ENCODE peak calls at places on chromosomes 5 and 9, in four cellular contexts. A, O, M and J are unnamed samples. For H3K4me1, the result is how much of the 10 kb centered on the place peaks cover.

GRCh38 chr5:81782811-81783210 is 31.9 kb upstream of the SSBP2 start:
- DNase-seq in A (no peak), O (no peak), M (no peak), J (no peak)

GRCh38 chr5:126624534-126624933 is 23.8 kb downstream of the PHAX start:
- DNase-seq in A (no peak), O (no peak), M (peak), J (no peak)

GRCh38 chr5:138018844-138019243 is 14.0 kb downstream of the FAM13B start:
- DNase-seq in A (no peak), O (no peak), M (no peak), J (no peak)

GRCh38 chr9:14350766-14351165 is 36.8 kb upstream of the NFIB start:
- DNase-seq in A (no peak), O (no peak), M (no peak), J (no peak)

GRCh38 chr5:58715997-58716656 is 133.3 kb downstream of the RAB3C start:
- DNase-seq in A (no peak), O (no peak), M (no peak), J (no peak)

GRCh38 chr5:145473032-145473642 is 362.0 kb downstream of the PRELID2 start:
- DNase-seq in A (no peak), O (no peak), M (no peak), J (no peak)

GRCh38 chr9:28365020-28365640 is 791.8 kb upstream of the C9orf72 start:
- DNase-seq in A (no peak), O (no peak), M (no peak), J (peak)

GRCh38 chr5:37662362-37662761 is 177.5 kb downstream of the GDNF start:
- DNase-seq in A (no peak), O (no peak), M (no peak), J (no peak)

GRCh38 chr9:109417054-109417453 is 81.1 kb downstream of the PTPN3 start:
- DNase-seq in A (no peak), O (no peak), M (peak), J (no peak)

GRCh38 chr9:137370865-137371520 is 52.0 kb downstream of the EXD3 start:
- DNase-seq in A (no peak), O (no peak), M (no peak), J (peak)

GRCh38 chr9:101601904-101602765 is 7.4 kb upstream of the PPP3R2 start:
- DNase-seq in A (no peak), O (no peak), M (peak), J (peak)

GRCh38 chr9:4600363-4600762 is 61.7 kb upstream of the PLPP6 start:
- DNase-seq in A (no peak), O (no peak), M (no peak), J (no peak)

GRCh38 chr5:125487231-125487630 is 740.8 kb upstream of the ZNF608 start:
- DNase-seq in A (no peak), O (no peak), M (no peak), J (peak)

GRCh38 chr5:28809811-28810750 is 1771.7 kb upstream of the CDH9 start:
- DNase-seq in A (no peak), O (peak), M (no peak), J (no peak)

GRCh38 chr9:15349892-15350761 is 43.1 kb upstream of the TTC39B start:
- DNase-seq in A (no peak), O (no peak), M (peak), J (no peak)

GRCh38 chr9:6195714-6196360 is 19.8 kb upstream of the IL33 start:
- DNase-seq in A (no peak), O (no peak), M (no peak), J (no peak)

GRCh38 chr5:151128817-151129216 is 28.8 kb downstream of the ANXA6 start:
- DNase-seq in A (no peak), O (no peak), M (no peak), J (no peak)

GRCh38 chr5:150999704-151000452 is 20.5 kb upstream of the GPX3 start:
- DNase-seq in A (no peak), O (no peak), M (no peak), J (no peak)

GRCh38 chr5:90477073-90477472 is 2.4 kb downstream of the POLR3G start:
- DNase-seq in A (no peak), O (no peak), M (no peak), J (peak)

GRCh38 chr5:29588276-29588675 is 1605.2 kb upstream of the CDH6 start:
- DNase-seq in A (no peak), O (no peak), M (no peak), J (no peak)

GRCh38 chr5:169971780-169972179 is 8.5 kb downstream of the INSYN2B start:
- DNase-seq in A (no peak), O (no peak), M (no peak), J (no peak)

GRCh38 chr5:94218374-94218773 is 400.0 kb downstream of the KIAA0825 start:
- DNase-seq in A (no peak), O (no peak), M (peak), J (no peak)

GRCh38 chr5:105508519-105508918 is 1945.9 kb upstream of the NUDT12 start:
- DNase-seq in A (no peak), O (no peak), M (peak), J (no peak)

GRCh38 chr5:147187163-147187562 is 47.7 kb upstream of the STK32A start:
- DNase-seq in A (no peak), O (no peak), M (no peak), J (no peak)

GRCh38 chr5:148841519-148841918 is 15.1 kb downstream of the ADRB2 start:
- DNase-seq in A (no peak), O (no peak), M (no peak), J (no peak)

GRCh38 chr9:113872485-113873143 is 3.5 kb upstream of the ZNF618 start:
- DNase-seq in A (no peak), O (no peak), M (peak), J (no peak)

GRCh38 chr9:79581794-79582193 is 10.0 kb downstream of the TLE4 start:
- DNase-seq in A (no peak), O (no peak), M (peak), J (peak)

GRCh38 chr9:99828417-99829176 is 6.9 kb downstream of the NR4A3 start:
- DNase-seq in A (no peak), O (no peak), M (no peak), J (peak)

GRCh38 chr5:137078171-137078665 is 420.9 kb downstream of the SPOCK1 start:
- DNase-seq in A (no peak), O (no peak), M (peak), J (no peak)

GRCh38 chr9:107707915-107708441 is 218.4 kb upstream of the KLF4 start:
- DNase-seq in A (no peak), O (no peak), M (peak), J (no peak)

GRCh38 chr5:124446125-124446524 is 300.3 kb downstream of the ZNF608 start:
- DNase-seq in A (no peak), O (no peak), M (no peak), J (no peak)

GRCh38 chr5:1961952-1962595 is 79.3 kb upstream of the IRX4 start:
- DNase-seq in A (peak), O (no peak), M (no peak), J (no peak)

GRCh38 chr9:14311940-14312572 is 1.9 kb downstream of the NFIB start:
- DNase-seq in A (no peak), O (no peak), M (no peak), J (no peak)

GRCh38 chr9:38768351-38768761 is 48.4 kb upstream of the FAM240B start:
- DNase-seq in A (no peak), O (no peak), M (peak), J (no peak)

GRCh38 chr9:110638381-110638954 is 30.1 kb upstream of the MUSK start:
- DNase-seq in A (no peak), O (no peak), M (no peak), J (no peak)

GRCh38 chr5:73122875-73123810 is 2.8 kb downstream of the TMEM171 start:
- DNase-seq in A (no peak), O (no peak), M (peak), J (peak)

GRCh38 chr5:88692979-88693932 is 189.7 kb downstream of the MEF2C start:
- DNase-seq in A (no peak), O (no peak), M (no peak), J (no peak)

GRCh38 chr5:173012882-173013281 is 29.3 kb downstream of the ATP6V0E1 start:
- DNase-seq in A (no peak), O (peak), M (no peak), J (no peak)

GRCh38 chr5:1949253-1949652 is 66.5 kb upstream of the IRX4 start:
- DNase-seq in A (no peak), O (no peak), M (no peak), J (no peak)

GRCh38 chr9:69535296-69535832 is 136.8 kb downstream of the APBA1 start:
- DNase-seq in A (no peak), O (no peak), M (no peak), J (no peak)

DNA sequence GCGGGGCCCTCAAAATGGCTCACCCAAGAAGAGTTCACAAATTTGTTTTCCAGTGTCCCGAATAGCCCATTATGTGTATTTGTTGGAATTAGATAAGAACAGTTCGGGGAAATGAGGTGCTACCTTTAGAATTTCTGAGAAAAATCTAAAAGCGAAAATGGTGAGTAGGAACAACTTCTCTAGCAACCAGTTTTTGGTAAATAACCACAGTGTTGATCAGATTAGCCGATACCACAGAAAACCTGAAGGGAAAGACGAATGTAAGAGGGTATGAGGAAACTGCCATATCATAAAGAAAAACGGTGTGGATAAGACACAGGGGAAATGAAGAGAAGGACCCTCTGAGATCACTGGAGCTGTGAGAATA is 31.0 kb downstream of the ADAM19 start:
- DNase-seq in A (no peak), O (no peak), M (no peak), J (no peak)
- H3K27ac ChIP-seq in A (peak), O (peak), M (peak), J (no peak)

GRCh38 chr9:72473474-72474241 is 47.8 kb upstream of the TMC1 start:
- DNase-seq in A (no peak), O (no peak), M (peak), J (no peak)

GRCh38 chr9:72477862-72478564 is 43.4 kb upstream of the TMC1 start:
- DNase-seq in A (no peak), O (no peak), M (peak), J (no peak)

GRCh38 chr9:72476100-72476499 is 45.3 kb upstream of the TMC1 start:
- DNase-seq in A (no peak), O (no peak), M (no peak), J (no peak)

GRCh38 chr9:72476617-72477375 is 44.6 kb upstream of the TMC1 start:
- DNase-seq in A (no peak), O (no peak), M (peak), J (no peak)

DNA sequence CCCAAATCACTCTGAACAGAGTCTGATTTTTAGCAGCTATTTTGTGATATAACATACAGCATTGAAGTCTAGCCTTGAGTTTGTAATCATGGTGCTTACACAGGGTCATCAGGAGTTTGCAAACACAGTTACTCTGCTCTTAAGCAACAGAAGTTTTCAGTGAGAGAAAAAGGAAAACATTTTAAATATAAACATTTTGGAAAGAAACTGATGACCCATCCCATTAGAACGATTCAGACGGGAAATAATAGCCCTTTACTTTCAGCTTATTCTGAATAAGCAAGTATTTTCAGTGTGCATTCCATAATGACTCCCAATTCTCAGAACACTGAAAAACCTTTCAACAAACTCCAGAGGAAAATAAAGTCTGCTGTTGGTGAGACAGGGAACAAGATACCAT is 46.7 kb upstream of the TMC1 start:
- DNase-seq in A (no peak), O (no peak), M (no peak), J (no peak)
- H3K4me1 ChIP-seq in A (under half), O (under half), M (under half), J (under half)

DNA sequence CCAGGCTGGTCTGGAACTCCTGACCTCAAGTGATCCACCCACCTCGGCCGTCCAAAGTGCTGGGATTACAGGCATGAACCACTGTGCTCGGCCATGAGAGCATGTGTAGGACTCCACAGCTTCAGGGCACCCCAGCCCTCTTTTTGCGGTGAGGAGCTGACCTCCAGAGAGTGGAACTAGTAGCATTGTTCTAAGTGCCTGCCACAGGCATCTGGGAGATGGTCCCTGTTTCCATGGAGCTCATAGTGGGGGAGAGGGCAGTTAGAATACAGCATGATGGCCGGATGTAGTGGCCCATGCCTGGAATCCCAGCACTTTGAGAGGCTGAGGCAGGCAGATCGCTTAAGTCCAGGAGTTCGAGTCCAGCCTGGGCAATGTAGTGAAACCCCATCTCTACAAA is 4.0 kb downstream of the ASS1 start:
- DNase-seq in A (no peak), O (no peak), M (peak), J (no peak)
- H3K27ac ChIP-seq in A (no peak), O (no peak), M (no peak), J (no peak)

GRCh38 chr9:91905237-91905650 is 44.8 kb downstream of the ROR2 start:
- DNase-seq in A (no peak), O (no peak), M (no peak), J (no peak)

GRCh38 chr9:91904541-91905236 is 45.3 kb downstream of the ROR2 start:
- DNase-seq in A (no peak), O (no peak), M (no peak), J (no peak)

GRCh38 chr9:91902465-91903125 is 47.4 kb downstream of the ROR2 start:
- DNase-seq in A (no peak), O (no peak), M (no peak), J (no peak)

GRCh38 chr9:91905958-91906585 is 44.0 kb downstream of the ROR2 start:
- DNase-seq in A (no peak), O (no peak), M (no peak), J (no peak)

GRCh38 chr9:91903126-91903911 is 46.7 kb downstream of the ROR2 start:
- DNase-seq in A (no peak), O (no peak), M (no peak), J (no peak)
- H3K4me1 ChIP-seq in A (under half), O (under half), M (under half), J (half or more)